ENCODE peak calls at places on chromosomes 16 and 17, in four cellular contexts. O is IMR-90, Z is K562, P is GM12878. D is an unnamed sample.

GRCh38 chr17:61253293-61253801 is 146.3 kb upstream of the TBX2 start:
- DNase-seq in P (no peak), O (no peak), Z (no peak), D (no peak)

GRCh38 chr16:526181-527014 is 1.1 kb upstream of the CAPN15 start:
- DNase-seq in P (no peak), O (peak; percentile 40), Z (no peak), D (no peak)

GRCh38 chr17:5693821-5694220 is 109.5 kb upstream of the NLRP1 start:
- DNase-seq in P (no peak), O (no peak), Z (no peak), D (no peak)

GRCh38 chr16:57740423-57741071 is 5.0 kb downstream of the KATNB1 start:
- DNase-seq in O (no peak), P (no peak), Z (no peak), D (no peak)

GRCh38 chr17:78498848-78499247 is 78.3 kb downstream of the DNAH17 start:
- DNase-seq in Z (no peak), P (no peak), O (no peak), D (no peak)

GRCh38 chr17:79812969-79813825 is 16.3 kb upstream of the CBX8 start:
- DNase-seq in Z (peak; percentile 86), P (no peak), O (no peak), D (peak; percentile 64)

GRCh38 chr16:80463303-80463702 is 77.5 kb upstream of the DYNLRB2 start:
- DNase-seq in Z (no peak), O (no peak), P (no peak), D (no peak)

GRCh38 chr16:674968-675883 is at the start of gene RHBDL1:
- DNase-seq in O (peak; percentile 42), P (no peak), Z (peak; percentile 60), D (peak; percentile 66)

GRCh38 chr16:3953728-3954410 is 73.4 kb upstream of the CREBBP start:
- DNase-seq in Z (no peak), P (no peak), O (no peak), D (no peak)

GRCh38 chr17:21286771-21287702 is 2.5 kb downstream of the MAP2K3 start:
- DNase-seq in P (no peak), O (no peak), Z (no peak), D (peak; percentile 62)

GRCh38 chr17:9465216-9465921 is 110.3 kb downstream of the STX8 start:
- DNase-seq in O (peak; percentile 81), Z (no peak), P (no peak), D (no peak)

GRCh38 chr16:10738231-10739077 is 5.2 kb upstream of the NUBP1 start:
- DNase-seq in P (peak; percentile 82), O (peak; percentile 78), Z (peak; percentile 62), D (peak; percentile 14)

GRCh38 chr16:90046971-90047713 is 27.9 kb upstream of the DBNDD1 start:
- DNase-seq in O (peak; percentile 58), Z (no peak), P (no peak), D (no peak)

GRCh38 chr17:82956726-82957468 is 117.1 kb upstream of the ZNF750 start:
- DNase-seq in O (no peak), P (no peak), Z (no peak), D (no peak)

GRCh38 chr16:50235581-50235980 is 30.8 kb upstream of the ADCY7 start:
- DNase-seq in P (no peak), Z (no peak), O (no peak), D (no peak)

GRCh38 chr17:57888311-57889216 is 38.7 kb upstream of the MRPS23 start:
- DNase-seq in O (no peak), P (no peak), Z (no peak), D (no peak)

GRCh38 chr17:67469208-67469980 is 92.3 kb downstream of the PITPNC1 start:
- DNase-seq in P (no peak), Z (no peak), O (peak; percentile 28), D (no peak)

GRCh38 chr16:66975302-66975893 is 13.0 kb upstream of the CES4A start:
- DNase-seq in Z (no peak), P (no peak), O (no peak), D (no peak)

GRCh38 chr17:78779848-78780247 is 2.2 kb downstream of the CYTH1 start:
- DNase-seq in O (no peak), P (no peak), Z (no peak), D (no peak)

GRCh38 chr17:47620503-47621245 is 29.0 kb upstream of the KPNB1 start:
- DNase-seq in P (no peak), O (no peak), Z (no peak), D (no peak)

GRCh38 chr17:71828182-71828596 is 292.6 kb upstream of the SOX9 start:
- DNase-seq in P (no peak), O (peak; percentile 2), Z (no peak), D (no peak)

GRCh38 chr17:8420041-8420934 is 15.4 kb upstream of the NDEL1 start:
- DNase-seq in Z (peak; percentile 72), P (no peak), O (peak; percentile 52), D (peak; percentile 85)

GRCh38 chr16:16175296-16175695 is 48.0 kb downstream of the ABCC6 start:
- DNase-seq in O (no peak), P (no peak), Z (no peak), D (no peak)

GRCh38 chr17:62899349-62899748 is 66.7 kb upstream of the TANC2 start:
- DNase-seq in Z (no peak), O (no peak), P (no peak), D (no peak)

GRCh38 chr17:77738666-77739531 is 219.6 kb upstream of the TNRC6C start:
- DNase-seq in O (no peak), P (no peak), Z (no peak), D (no peak)

GRCh38 chr17:36183811-36184765 is 7.7 kb upstream of the TBC1D3B start:
- DNase-seq in O (no peak), P (no peak), Z (no peak), D (no peak)

GRCh38 chr17:19306160-19307111 is 56.1 kb downstream of the B9D1 start:
- DNase-seq in O (no peak), P (peak; percentile 94), Z (peak; percentile 15), D (no peak)

GRCh38 chr17:82619211-82619610 is 29.0 kb downstream of the WDR45B start:
- DNase-seq in P (no peak), Z (no peak), O (no peak), D (no peak)

GRCh38 chr17:29933379-29933778 is 3.4 kb upstream of the SSH2 start:
- DNase-seq in O (peak; percentile 43), Z (no peak), P (no peak), D (no peak)

GRCh38 chr17:74359916-74360315 is 1.8 kb downstream of the BTBD17 start:
- DNase-seq in O (no peak), P (no peak), Z (no peak), D (no peak)

GRCh38 chr16:22641030-22641671 is 130.5 kb downstream of the NPIPB5 start:
- DNase-seq in Z (no peak), P (no peak), O (peak; percentile 49), D (peak; percentile 17)

GRCh38 chr16:87320510-87321227 is 3.5 kb upstream of the C16orf95 start:
- DNase-seq in O (no peak), Z (no peak), P (no peak), D (no peak)

GRCh38 chr17:81032641-81033422 is 2.1 kb upstream of the BAIAP2 start:
- DNase-seq in O (no peak), Z (no peak), P (no peak), D (no peak)

GRCh38 chr17:9206989-9207317 is 185.6 kb downstream of the NTN1 start:
- DNase-seq in Z (no peak), P (no peak), O (no peak), D (no peak)

GRCh38 chr17:82333279-82334171 is at the start of gene SECTM1:
- DNase-seq in P (no peak), Z (no peak), O (peak; percentile 23), D (no peak)

GRCh38 chr17:29390856-29391631 is 881 bp downstream of the TAOK1 start:
- DNase-seq in Z (peak; percentile 37), O (peak; percentile 42), P (no peak), D (peak; percentile 28)

GRCh38 chr17:4560837-4561241 is 462 bp upstream of the GGT6 start:
- DNase-seq in O (no peak), P (no peak), Z (peak; percentile 27), D (no peak)

GRCh38 chr17:9473716-9474115 is 101.9 kb downstream of the STX8 start:
- DNase-seq in P (no peak), Z (no peak), O (peak; percentile 49), D (peak; percentile 27)

GRCh38 chr16:9757687-9758086 is 424.5 kb downstream of the GRIN2A start:
- DNase-seq in P (no peak), O (no peak), Z (no peak), D (no peak)

GRCh38 chr16:12356622-12357365 is 380.3 kb downstream of the SNX29 start:
- DNase-seq in P (no peak), Z (peak; percentile 43), O (no peak), D (no peak)

DNA sequence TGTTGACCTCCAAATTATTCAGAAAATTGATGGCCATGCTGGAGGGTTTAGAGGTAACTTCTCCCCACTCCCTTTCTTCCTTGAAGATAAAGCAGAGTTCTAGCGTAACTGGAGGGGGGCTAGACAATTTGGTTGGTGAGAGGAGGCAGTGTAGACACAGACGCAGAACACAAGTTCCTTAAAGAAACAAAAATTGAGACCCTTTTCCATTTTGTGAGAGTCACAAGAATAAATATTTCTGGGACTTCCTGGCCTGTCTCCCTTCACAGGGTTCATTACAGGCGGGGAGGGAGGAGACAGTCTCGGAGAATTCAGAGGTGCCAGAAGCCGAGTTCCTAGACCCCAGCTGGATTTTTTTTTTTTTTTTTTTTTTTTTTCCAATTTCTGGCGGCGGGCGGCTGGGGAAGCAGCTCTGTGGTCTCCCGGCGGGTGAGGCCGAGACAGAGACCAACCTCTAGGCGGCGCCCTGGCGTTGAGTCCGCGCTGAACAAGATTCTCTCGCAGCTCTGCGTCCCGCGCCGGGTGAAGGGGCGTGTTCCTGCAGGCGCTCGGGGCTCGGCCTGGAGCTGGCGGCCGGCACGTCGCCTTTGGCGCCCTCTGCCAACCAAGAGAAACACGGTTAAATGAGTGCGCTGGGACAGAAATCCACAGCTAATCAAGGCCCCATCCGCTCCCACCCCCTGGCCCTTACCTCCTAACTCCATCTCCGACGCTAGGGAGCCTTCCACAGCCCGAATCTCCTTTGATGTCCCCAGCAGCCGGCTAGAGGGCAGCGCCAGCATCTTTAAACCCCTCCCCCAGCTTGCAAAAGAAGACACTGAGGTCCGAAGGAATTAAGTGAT is 10.2 kb upstream of the HOXB9 start:
- DNase-seq in O (peak; percentile 48), Z (peak; percentile 82), P (no peak), D (peak; percentile 95)
- TF ChIP-seq ELK1 in O (no peak), Z (no peak), P (no peak), D (no peak)

GRCh38 chr17:49851387-49852291 is 3.8 kb upstream of the TAC4 start:
- DNase-seq in P (no peak), Z (peak; percentile 84), O (peak; percentile 59), D (peak; percentile 73)
- TF ChIP-seq ELK1 in P (no peak), Z (no peak), O (no peak), D (no peak)

DNA sequence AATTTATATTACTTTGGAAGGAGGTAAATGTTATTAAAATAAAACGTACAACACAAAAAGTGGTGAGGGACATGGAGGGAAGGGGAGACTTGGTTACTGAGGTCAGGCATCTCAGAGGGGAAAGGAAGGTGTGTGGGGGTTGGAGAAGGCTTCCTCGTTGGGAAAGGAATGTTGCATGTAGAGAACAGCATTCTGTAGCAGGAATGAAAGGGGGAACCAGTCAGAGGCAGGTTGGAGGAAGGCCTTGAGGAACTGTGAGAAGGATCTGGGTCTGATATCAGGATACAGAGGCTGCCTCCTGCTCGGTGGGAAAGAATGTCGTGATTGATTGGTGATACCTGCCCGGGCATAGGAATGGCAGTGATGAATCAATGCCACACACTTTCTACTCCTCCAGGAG is 103.3 kb upstream of the ZFHX3 start:
- DNase-seq in P (no peak), Z (no peak), O (no peak), D (no peak)
- TF ChIP-seq ELK1 in P (no peak), Z (no peak), O (no peak), D (no peak)

GRCh38 chr16:30528799-30529457 is 2.6 kb upstream of the ZNF768 start:
- DNase-seq in P (no peak), Z (no peak), O (no peak), D (no peak)
- TF ChIP-seq ELK1 in P (no peak), Z (no peak), O (no peak), D (no peak)

D was measured in A549.